ENCODE peak calls at places on chromosomes 1 and 21, in six cellular contexts. Q is LNCaP clone FGC, D is AG09319, Z is gastrocnemius medialis, X is NCI-H2081, Y is NCI-H1417. L is an unnamed sample.

GRCh38 chr21:42239973-42240372 is 21.0 kb downstream of the ABCG1 start:
- DNase-seq in Z (no peak), Y (no peak), X (no peak), D (no peak), Q (no peak), L (no peak)

GRCh38 chr1:112628516-112628915 is 8.9 kb downstream of the CAPZA1 start:
- DNase-seq in Z (no peak), Q (no peak), X (no peak), D (no peak), Y (no peak), L (no peak)

GRCh38 chr1:43622901-43623780 is 26.8 kb upstream of the KDM4A start:
- DNase-seq in D (peak), Z (no peak), Q (no peak), Y (no peak), X (no peak), L (no peak)

GRCh38 chr1:160251006-160251405 is 11.3 kb downstream of the DCAF8 start:
- DNase-seq in Z (no peak), Q (no peak), D (no peak), X (no peak), Y (no peak), L (no peak)

GRCh38 chr1:115337276-115337632 is 795 bp downstream of the NGF start:
- DNase-seq in Z (no peak), Y (no peak), D (no peak), Q (no peak), X (no peak), L (peak)

GRCh38 chr21:38619865-38620513 is 121.7 kb upstream of the ERG start:
- DNase-seq in X (no peak), Z (no peak), Y (no peak), Q (no peak), D (no peak), L (peak)

GRCh38 chr1:212162635-212163034 is 122.6 kb upstream of the PPP2R5A start:
- DNase-seq in Y (no peak), Z (peak), D (no peak), X (peak), Q (no peak), L (peak)

GRCh38 chr1:47243910-47244309 is 11.9 kb upstream of the TAL1 start:
- DNase-seq in Q (no peak), D (no peak), Z (no peak), X (no peak), Y (no peak), L (no peak)

GRCh38 chr21:14383596-14384210 is 757 bp upstream of the HSPA13 start:
- DNase-seq in X (no peak), Q (no peak), Y (no peak), D (no peak), Z (no peak), L (peak)

GRCh38 chr21:42508371-42508770 is 5.3 kb upstream of the SLC37A1 start:
- DNase-seq in X (no peak), Z (no peak), Y (no peak), D (no peak), Q (no peak), L (no peak)

GRCh38 chr1:32944180-32944579 is 20.4 kb downstream of the RNF19B start:
- DNase-seq in Y (no peak), Z (no peak), D (no peak), X (no peak), Q (no peak), L (no peak)

GRCh38 chr1:230167419-230167852 is 100.4 kb downstream of the GALNT2 start:
- DNase-seq in Y (peak), Q (no peak), Z (no peak), D (no peak), X (peak), L (no peak)

GRCh38 chr1:156492591-156493080 is 7.9 kb downstream of the MEF2D start:
- DNase-seq in Q (no peak), Z (peak), Y (no peak), D (no peak), X (no peak), L (peak)

GRCh38 chr1:50423670-50424000 is 392 bp upstream of the DMRTA2 start:
- DNase-seq in Z (no peak), Y (no peak), X (peak), Q (no peak), D (no peak), L (no peak)

GRCh38 chr1:150535511-150536281 is 13.5 kb upstream of the ADAMTSL4 start:
- DNase-seq in D (no peak), Q (no peak), Y (no peak), Z (peak), X (no peak), L (no peak)

GRCh38 chr1:145988773-145989172 is 7.6 kb downstream of the TXNIP start:
- DNase-seq in Q (no peak), D (no peak), Y (no peak), Z (peak), X (no peak), L (no peak)

GRCh38 chr21:34613679-34614442 is 1.1 kb downstream of the RCAN1 start:
- DNase-seq in Z (no peak), D (no peak), Q (no peak), Y (peak), X (no peak), L (no peak)

GRCh38 chr1:211813590-211813989 is 17.0 kb downstream of the LPGAT1 start:
- DNase-seq in X (no peak), Q (peak), Z (peak), D (no peak), Y (no peak), L (peak)

GRCh38 chr1:57072775-57073174 is 107.0 kb upstream of the C8B start:
- DNase-seq in Y (no peak), X (no peak), D (no peak), Z (no peak), Q (no peak), L (no peak)

GRCh38 chr1:24900486-24900849 is 29.6 kb downstream of the RUNX3 start:
- DNase-seq in D (no peak), Y (no peak), Q (no peak), X (no peak), Z (no peak), L (no peak)

GRCh38 chr21:37564924-37565529 is 198.5 kb downstream of the DYRK1A start:
- DNase-seq in Q (no peak), Z (peak), X (peak), D (no peak), Y (peak), L (no peak)

GRCh38 chr1:43936470-43937151 is 3.0 kb downstream of the ARTN start:
- DNase-seq in Y (peak), Q (no peak), Z (no peak), X (peak), D (no peak), L (peak)

GRCh38 chr1:155078496-155079209 is at the start of gene EFNA3:
- DNase-seq in Y (peak), Q (no peak), X (peak), D (no peak), Z (peak), L (peak)

GRCh38 chr1:46480959-46481646 is 8.5 kb upstream of the DMBX1 start:
- DNase-seq in D (no peak), Z (no peak), X (no peak), Y (no peak), Q (peak), L (no peak)

GRCh38 chr1:39076127-39076798 is 50.1 kb downstream of the NDUFS5 start:
- DNase-seq in Q (no peak), X (no peak), Y (no peak), D (no peak), Z (peak), L (peak)

GRCh38 chr1:14451217-14451616 is 147.3 kb upstream of the KAZN start:
- DNase-seq in Q (no peak), X (no peak), D (no peak), Z (no peak), Y (no peak), L (no peak)

GRCh38 chr1:113551728-113552127 is 161.4 kb downstream of the MAGI3 start:
- DNase-seq in Z (no peak), X (no peak), Y (no peak), Q (no peak), D (no peak), L (no peak)

GRCh38 chr21:45582128-45582527 is 39.9 kb upstream of the SLC19A1 start:
- DNase-seq in Z (no peak), D (no peak), Q (no peak), X (no peak), Y (no peak), L (no peak)

GRCh38 chr21:25176637-25177412 is 430.5 kb downstream of the MRPL39 start:
- DNase-seq in X (no peak), Z (no peak), D (no peak), Q (no peak), Y (no peak), L (no peak)

GRCh38 chr21:44869860-44870747 is 3.4 kb downstream of the PTTG1IP start:
- DNase-seq in Y (no peak), D (peak), Z (peak), X (no peak), Q (no peak), L (peak)

GRCh38 chr1:93668121-93668520 is 13.5 kb downstream of the BCAR3 start:
- DNase-seq in Y (no peak), Q (no peak), X (no peak), D (no peak), Z (no peak), L (no peak)

GRCh38 chr21:15141236-15141970 is 76.6 kb upstream of the NRIP1 start:
- DNase-seq in Z (peak), X (peak), Y (peak), D (no peak), Q (no peak), L (no peak)

GRCh38 chr1:156993426-156994147 is 52.0 kb downstream of the ARHGEF11 start:
- DNase-seq in Y (no peak), Z (no peak), Q (no peak), X (no peak), D (no peak), L (no peak)

GRCh38 chr1:76186617-76187016 is 112.1 kb downstream of the ST6GALNAC3 start:
- DNase-seq in Y (peak), Q (no peak), D (no peak), X (no peak), Z (no peak), L (no peak)